ENCODE peak calls at places on chromosomes 2 and 18, in nine cellular contexts. T is GM20000, Q is HT-29, X is MV-4-11, Z is NCI-H187, C is substantia nigra, B is HCT116, E is NCI-H1694 treated with DMSO at 0.1 percent for 48 hours, V is brain microvascular endothelial cell. J is an unnamed sample.

GRCh38 chr2:112290098-112290497 is 14.7 kb downstream of the ZC3H6 start:
- DNase-seq in T (no peak), Q (no peak), X (no peak), Z (no peak), C (no peak), B (no peak), E (no peak), V (peak), J (no peak)

GRCh38 chr2:80469428-80469827 is 164.9 kb upstream of the LRRTM1 start:
- DNase-seq in T (no peak), Q (no peak), X (no peak), Z (no peak), C (no peak), B (no peak), E (no peak), V (no peak), J (no peak)

GRCh38 chr2:59790186-59791142 is 763.0 kb downstream of the BCL11A start:
- DNase-seq in T (no peak), Q (no peak), X (no peak), Z (no peak), C (no peak), B (no peak), E (no peak), V (no peak), J (no peak)

GRCh38 chr2:219448099-219448775 is 13.6 kb downstream of the SPEG start:
- DNase-seq in T (no peak), Q (no peak), X (no peak), Z (no peak), C (no peak), B (no peak), E (no peak), V (no peak), J (no peak)

GRCh38 chr18:77056399-77057015 is 76.1 kb downstream of the MBP start:
- DNase-seq in T (no peak), Q (no peak), X (no peak), Z (no peak), C (no peak), B (no peak), E (no peak), V (no peak), J (no peak)

GRCh38 chr2:25596506-25596905 is 76.9 kb downstream of the DTNB start:
- DNase-seq in T (no peak), Q (no peak), X (no peak), Z (no peak), C (no peak), B (no peak), E (no peak), V (no peak), J (no peak)

GRCh38 chr2:173431191-173431590 is 76.5 kb downstream of the CDCA7 start:
- DNase-seq in T (no peak), Q (no peak), X (no peak), Z (no peak), C (no peak), B (no peak), E (no peak), V (no peak), J (no peak)

GRCh38 chr2:112884869-112885502 is 26.0 kb upstream of the IL37 start:
- DNase-seq in T (peak), Q (peak), X (peak), Z (no peak), C (peak), B (peak), E (no peak), V (peak), J (peak)

GRCh38 chr2:223090540-223091235 is 38.7 kb downstream of the KCNE4 start:
- DNase-seq in T (no peak), Q (no peak), X (no peak), Z (no peak), C (no peak), B (no peak), E (no peak), V (no peak), J (no peak)

GRCh38 chr2:174495365-174496012 is 8.7 kb upstream of the GPR155 start:
- DNase-seq in T (no peak), Q (no peak), X (no peak), Z (no peak), C (no peak), B (no peak), E (no peak), V (no peak), J (no peak)